ENCODE peak calls at places on chromosome 2, in ten cellular contexts. W, U, V, J, I, E, L, C, Q and P are unnamed samples.

GRCh38 chr2:209556354-209556961 is 132.6 kb downstream of the MAP2 start:
- DNase-seq in V (no peak), I (peak; percentile 61), W (no peak), L (peak; percentile 8), U (peak; percentile 40), Q (peak; percentile 14), C (peak; percentile 17), J (peak; percentile 32), E (no peak), P (no peak)

GRCh38 chr2:164386226-164386625 is 235.1 kb downstream of the GRB14 start:
- DNase-seq in L (no peak), U (no peak), I (peak; percentile 18), V (no peak), C (no peak), Q (no peak), W (no peak), J (no peak), E (no peak), P (no peak)

GRCh38 chr2:191627518-191627917 is 50.4 kb upstream of the NABP1 start:
- DNase-seq in E (no peak), Q (no peak), W (no peak), I (no peak), V (no peak), U (no peak), L (no peak), J (no peak), C (no peak), P (no peak)

GRCh38 chr2:148752977-148753376 is 108.4 kb downstream of the EPC2 start:
- DNase-seq in L (no peak), E (no peak), W (no peak), J (no peak), Q (no peak), U (no peak), I (no peak), V (no peak), C (no peak), P (no peak)

GRCh38 chr2:58357521-58357920 is 116.4 kb upstream of the FANCL start:
- DNase-seq in E (no peak), U (no peak), L (no peak), Q (no peak), V (no peak), I (no peak), W (no peak), C (no peak), J (no peak), P (no peak)

GRCh38 chr2:228037915-228038314 is 143.6 kb downstream of the SPHKAP start:
- DNase-seq in W (no peak), C (no peak), Q (no peak), L (no peak), E (no peak), V (no peak), J (no peak), I (no peak), U (no peak), P (no peak)

GRCh38 chr2:42569116-42569711 is 782 bp downstream of the MTA3 start:
- DNase-seq in C (peak; percentile 22), W (no peak), V (peak; percentile 23), E (no peak), Q (no peak), L (no peak), U (no peak), J (peak; percentile 48), I (peak; percentile 33), P (no peak)

GRCh38 chr2:128412181-128412871 is 93.7 kb upstream of the HS6ST1 start:
- DNase-seq in J (no peak), C (no peak), L (no peak), E (no peak), W (no peak), I (no peak), V (no peak), Q (no peak), U (no peak), P (peak; percentile 34)

GRCh38 chr2:119149611-119150010 is 8.9 kb downstream of the C1QL2 start:
- DNase-seq in I (no peak), U (no peak), L (no peak), W (no peak), V (peak; percentile 15), J (no peak), E (no peak), C (peak; percentile 13), Q (no peak), P (no peak)

DNA sequence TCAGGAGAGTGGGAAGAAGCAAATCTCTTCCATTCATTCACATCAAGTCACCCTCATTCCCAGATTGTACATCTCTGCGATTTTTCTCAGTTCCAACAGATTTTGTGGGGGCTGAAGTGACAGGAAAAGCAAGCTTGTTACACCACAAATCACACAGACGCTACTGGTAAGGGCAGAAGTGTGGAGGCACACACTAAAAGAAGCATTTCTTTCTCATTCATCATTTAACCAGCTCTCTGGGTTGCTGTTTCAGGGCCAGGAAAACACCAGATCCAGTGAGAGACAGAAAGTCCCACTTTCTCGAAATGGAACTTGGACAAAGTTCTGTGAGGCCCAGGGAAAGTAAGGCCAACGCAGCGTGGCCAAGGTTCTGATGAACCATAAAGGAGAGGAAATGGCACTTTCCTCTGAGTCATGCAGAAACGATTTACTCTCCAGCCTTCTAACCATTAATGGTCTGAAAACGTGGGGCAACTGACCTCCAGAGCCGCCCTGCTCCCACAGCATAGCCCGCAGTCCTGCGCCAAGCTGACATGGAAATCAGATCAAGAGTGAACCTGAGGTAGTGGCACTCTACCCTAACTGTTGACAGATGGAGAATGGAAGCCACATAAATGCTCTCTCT is 191.0 kb downstream of the C1D start:
- DNase-seq in Q (no peak), J (peak; percentile 30), E (peak; percentile 34), I (peak; percentile 92), L (no peak), V (no peak), U (peak; percentile 93), C (no peak), W (no peak), P (no peak)
- TF ChIP-seq CTCF in Q (no peak), J (no peak), E (no peak), I (no peak), L (no peak), V (no peak), U (no peak), C (no peak), W (no peak), P (no peak)

DNA sequence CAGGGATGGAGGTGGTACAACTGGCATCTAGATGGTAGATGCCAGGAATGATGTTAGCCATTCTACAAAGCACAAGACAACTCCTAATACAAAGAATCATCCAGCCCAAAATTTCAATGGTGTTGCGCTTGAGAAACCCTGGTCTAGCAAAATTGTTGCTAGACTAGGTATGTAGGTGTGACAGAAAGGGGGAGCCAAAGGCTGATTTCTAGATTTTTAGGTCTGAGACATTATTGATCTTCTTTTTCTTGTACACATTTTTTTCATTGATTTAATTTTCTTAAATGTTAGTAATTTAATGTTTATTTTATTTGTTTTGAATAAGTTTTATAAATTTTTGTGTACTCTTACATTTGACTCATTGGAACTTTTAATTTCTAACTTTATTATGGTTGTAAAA is 216.4 kb downstream of the FSIP2 start:
- DNase-seq in L (no peak), V (no peak), E (no peak), I (no peak), J (no peak), C (no peak), U (no peak), W (no peak), Q (no peak), P (no peak)
- TF ChIP-seq CTCF in L (no peak), V (no peak), E (no peak), I (no peak), J (no peak), C (no peak), U (no peak), W (no peak), Q (no peak), P (no peak)

DNA sequence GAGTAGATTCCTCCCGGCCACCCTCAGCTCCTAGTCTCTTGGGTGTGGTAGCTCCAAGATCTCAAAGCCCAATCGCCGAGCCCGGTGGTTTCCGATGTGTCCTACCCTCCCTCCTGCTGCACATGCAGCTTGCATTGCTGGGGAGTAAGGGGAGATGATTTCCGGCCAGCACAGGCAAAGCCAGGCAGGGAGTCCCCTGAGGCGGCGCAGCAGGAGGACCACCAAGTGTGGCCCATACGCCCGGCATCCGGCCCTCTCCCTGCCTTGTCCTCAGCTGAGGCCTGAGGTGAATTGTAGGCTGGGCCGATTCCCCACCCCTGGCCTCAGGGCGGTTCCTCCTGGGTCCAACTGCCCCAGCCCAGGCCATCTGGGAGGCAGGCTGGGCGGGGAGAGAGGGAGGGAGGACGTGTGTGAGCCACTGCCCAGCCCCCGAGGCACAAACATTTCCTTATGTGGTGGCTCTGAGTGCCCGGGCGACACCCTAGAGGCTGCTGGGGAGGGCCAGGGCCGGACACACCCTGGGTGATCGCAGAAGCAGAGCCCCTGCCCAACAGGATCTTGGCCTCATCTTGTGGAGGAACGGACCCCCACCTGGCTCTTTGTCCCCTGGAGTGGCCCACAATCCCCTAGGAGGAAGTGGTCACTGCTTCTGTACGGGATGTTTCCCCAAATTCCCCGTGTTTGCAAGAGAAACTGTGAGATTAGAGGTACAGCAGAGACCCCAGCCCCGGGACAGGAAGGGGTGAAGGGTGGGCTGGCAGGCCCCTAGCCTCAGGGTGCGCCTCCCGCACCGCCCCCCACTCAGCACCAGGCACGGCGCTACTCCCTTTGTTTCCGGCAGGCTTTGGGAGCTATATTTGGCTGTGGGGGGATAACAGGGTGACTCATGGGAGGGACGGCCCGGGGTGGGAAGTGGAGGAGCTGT is 41.9 kb upstream of the PTMA start:
- DNase-seq in I (peak; percentile 90), E (peak; percentile 84), W (peak; percentile 74), U (peak; percentile 88), L (peak; percentile 82), V (peak; percentile 71), Q (peak; percentile 76), J (peak; percentile 96), C (peak; percentile 96), P (peak; percentile 91)
- TF ChIP-seq CTCF in I (no peak), E (peak; percentile 14), W (peak; percentile 8), U (no peak), L (no peak), V (no peak), Q (no peak), J (no peak), C (no peak), P (no peak)

GRCh38 chr2:175621847-175622246 is 380.2 kb downstream of the LNPK start:
- DNase-seq in E (no peak), V (no peak), U (no peak), C (no peak), J (no peak), W (no peak), I (no peak), Q (peak; percentile 8), L (no peak), P (no peak)

GRCh38 chr2:175619591-175619990 is 382.5 kb downstream of the LNPK start:
- DNase-seq in L (no peak), U (no peak), E (no peak), I (no peak), C (no peak), J (peak; percentile 18), V (no peak), W (no peak), Q (no peak), P (no peak)

GRCh38 chr2:175619179-175619578 is 382.9 kb downstream of the LNPK start:
- DNase-seq in V (no peak), Q (no peak), J (no peak), C (no peak), U (no peak), I (no peak), L (no peak), E (no peak), W (no peak), P (no peak)

DNA sequence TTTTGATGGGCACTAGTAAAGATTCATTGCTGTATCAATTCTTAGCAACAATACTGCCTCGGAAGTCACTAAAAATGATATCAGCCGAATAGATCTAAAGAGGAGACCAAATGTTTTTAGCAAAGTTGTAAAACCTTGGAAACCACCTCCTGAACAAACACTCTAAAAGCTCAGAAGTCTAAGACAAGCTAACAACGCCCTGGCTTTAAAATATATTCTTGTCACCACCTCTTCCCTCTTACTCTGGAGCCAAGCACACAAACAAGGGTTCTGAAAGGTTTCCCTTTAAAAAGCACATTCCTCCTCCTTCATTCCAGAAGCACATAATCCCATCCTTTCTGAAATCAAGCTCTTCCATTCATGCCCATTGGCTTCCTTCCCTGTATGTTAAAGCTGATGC is 382.0 kb downstream of the LNPK start:
- DNase-seq in C (no peak), Q (no peak), E (no peak), U (no peak), J (peak; percentile 16), I (no peak), V (no peak), W (no peak), L (no peak), P (no peak)
- TF ChIP-seq CTCF in C (no peak), Q (no peak), E (no peak), U (no peak), J (no peak), I (no peak), V (no peak), W (no peak), L (no peak), P (no peak)